ENCODE peak calls at places on chromosomes 6 and 20, in five cellular contexts. U is left lung, Y is lower lobe of right lung, B is kidney, S is epithelial cell of esophagus. Z is an unnamed sample.

GRCh38 chr6:37732688-37733087 is 35.0 kb upstream of the MDGA1 start:
- DNase-seq in U (no peak), Y (no peak), B (no peak), S (no peak), Z (no peak)

GRCh38 chr6:170140129-170140528 is 150.7 kb downstream of the DLL1 start:
- DNase-seq in U (no peak), Y (no peak), B (no peak), S (no peak), Z (no peak)

GRCh38 chr20:43960231-43960630 is 45.6 kb downstream of the TOX2 start:
- DNase-seq in U (no peak), Y (no peak), B (no peak), S (no peak), Z (no peak)

GRCh38 chr20:663315-664090 is 10.5 kb upstream of the SRXN1 start:
- DNase-seq in U (no peak), Y (no peak), B (peak; percentile 73), S (peak; percentile 57), Z (no peak)

GRCh38 chr20:19205999-19206398 is 6.4 kb upstream of the SLC24A3 start:
- DNase-seq in U (peak; percentile 96), Y (peak; percentile 86), B (peak; percentile 84), S (peak; percentile 64), Z (peak; percentile 45)

GRCh38 chr20:58131111-58131510 is 97.3 kb downstream of the ANKRD60 start:
- DNase-seq in U (no peak), Y (no peak), B (no peak), S (no peak), Z (no peak)

GRCh38 chr6:125759184-125759902 is 9.9 kb downstream of the HEY2 start:
- DNase-seq in U (peak; percentile 75), Y (no peak), B (peak; percentile 71), S (no peak), Z (no peak)

GRCh38 chr6:38077488-38078015 is 258.0 kb downstream of the ZFAND3 start:
- DNase-seq in U (no peak), Y (no peak), B (no peak), S (no peak), Z (no peak)

GRCh38 chr20:31869942-31870702 is at the start of the genes DUSP15 and TTLL9:
- DNase-seq in U (peak; percentile 84), Y (peak; percentile 61), B (peak; percentile 90), S (no peak), Z (no peak)

GRCh38 chr6:26554669-26555504 is 16.7 kb downstream of the HMGN4 start:
- DNase-seq in U (no peak), Y (no peak), B (no peak), S (peak; percentile 70), Z (peak; percentile 72)

GRCh38 chr6:22785036-22785435 is 215.7 kb downstream of the HDGFL1 start:
- DNase-seq in U (no peak), Y (no peak), B (no peak), S (no peak), Z (no peak)

GRCh38 chr6:139611327-139611958 is 237.0 kb upstream of the CITED2 start:
- DNase-seq in U (no peak), Y (no peak), B (no peak), S (no peak), Z (no peak)

GRCh38 chr20:24097506-24098245 is 109.1 kb upstream of the GGTLC1 start:
- DNase-seq in U (no peak), Y (no peak), B (no peak), S (no peak), Z (no peak)

GRCh38 chr20:57657537-57658446 is 37.6 kb upstream of the ZBP1 start:
- DNase-seq in U (peak; percentile 82), Y (peak; percentile 65), B (peak; percentile 61), S (peak; percentile 84), Z (no peak)

GRCh38 chr6:126539022-126539421 is 199.1 kb downstream of the CENPW start:
- DNase-seq in U (no peak), Y (no peak), B (no peak), S (peak; percentile 81), Z (peak; percentile 69)

GRCh38 chr20:46543959-46544358 is 6.5 kb downstream of the OCSTAMP start:
- DNase-seq in U (no peak), Y (no peak), B (no peak), S (no peak), Z (no peak)

GRCh38 chr20:63150911-63151531 is 64.9 kb downstream of the YTHDF1 start:
- DNase-seq in U (peak; percentile 67), Y (peak; percentile 35), B (peak; percentile 64), S (no peak), Z (no peak)

GRCh38 chr6:136334853-136335252 is 45.2 kb upstream of the BCLAF1 start:
- DNase-seq in U (no peak), Y (no peak), B (no peak), S (no peak), Z (no peak)

GRCh38 chr6:158230967-158231550 is 62.9 kb downstream of the GTF2H5 start:
- DNase-seq in U (no peak), Y (no peak), B (no peak), S (no peak), Z (no peak)

GRCh38 chr6:3808759-3809514 is 40.2 kb upstream of the FAM50B start:
- DNase-seq in U (no peak), Y (no peak), B (no peak), S (peak; percentile 79), Z (peak; percentile 94)

GRCh38 chr20:25136643-25137559 is 55.0 kb upstream of the VSX1 start:
- DNase-seq in U (peak; percentile 75), Y (peak; percentile 59), B (no peak), S (peak; percentile 52), Z (peak; percentile 97)

DNA sequence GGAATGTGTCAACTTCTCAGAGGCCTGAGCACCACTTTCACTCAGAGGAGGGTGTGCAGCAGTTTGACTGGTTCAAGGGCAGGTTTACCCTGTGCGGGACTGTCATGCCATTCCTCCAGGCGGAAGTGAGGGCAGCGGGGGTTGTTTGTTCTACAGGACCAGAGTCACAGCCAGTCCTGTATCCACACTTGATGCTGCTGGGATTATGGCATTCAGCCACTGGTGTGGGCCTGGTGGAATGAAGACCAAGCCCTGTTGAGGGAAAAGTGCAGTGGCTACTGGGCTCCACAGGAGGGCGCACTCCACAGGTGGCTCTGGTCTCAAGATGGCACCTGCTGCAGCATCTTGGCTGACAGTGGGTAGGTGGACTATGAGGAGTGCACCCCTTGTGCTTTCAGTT is 14.8 kb downstream of the SEMG2 start:
- DNase-seq in U (peak; percentile 70), Y (peak; percentile 78), B (no peak), S (no peak), Z (no peak)
- TF ChIP-seq CTCF in U (peak; percentile 34), Y (peak; percentile 49), B (no peak), S (peak; percentile 58), Z (peak; percentile 46)

DNA sequence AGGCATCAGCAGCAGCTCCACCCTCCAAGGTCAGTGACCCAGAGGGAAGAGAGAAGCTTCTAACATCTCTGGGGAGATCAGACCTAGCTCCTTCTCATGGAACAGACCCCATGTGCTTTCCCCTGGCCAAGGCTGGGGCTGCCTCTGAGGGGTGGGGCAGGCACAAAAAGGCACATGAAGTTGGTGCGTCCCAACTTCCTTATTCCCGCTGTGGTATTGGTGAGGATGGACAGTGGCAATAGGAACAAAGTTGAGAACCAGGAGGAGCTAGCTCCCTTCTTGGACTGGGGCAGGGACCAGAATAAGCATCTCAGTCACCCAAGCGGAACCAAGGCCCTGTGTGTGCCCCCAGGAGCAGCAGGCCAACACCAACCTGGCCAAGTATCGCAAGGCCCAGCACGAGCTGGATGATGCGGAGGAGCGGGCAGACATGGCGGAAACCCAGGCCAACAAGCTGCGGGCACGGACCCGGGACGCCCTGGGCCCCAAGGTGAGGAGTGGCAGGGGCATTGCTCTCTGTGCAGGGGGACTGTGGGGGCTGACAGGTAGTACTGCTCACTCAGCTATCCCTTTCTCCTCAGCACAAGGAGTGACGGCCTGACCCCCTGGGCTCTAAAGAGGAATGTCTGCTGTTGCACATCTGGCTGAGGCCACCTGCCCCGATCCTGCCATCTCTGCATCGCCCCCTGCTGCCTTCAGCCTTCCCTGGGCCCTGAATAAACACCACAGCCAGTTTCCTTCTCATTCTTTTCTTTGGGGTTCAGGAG is 46.1 kb downstream of the MYH7B start:
- DNase-seq in U (peak; percentile 66), Y (peak; percentile 25), B (peak; percentile 59), S (peak; percentile 21), Z (no peak)
- H3K4me3 ChIP-seq in U (no peak overlapping the region), Y (no peak overlapping the region), B (no peak overlapping the region), S (no peak overlapping the region), Z (no peak overlapping the region)

DNA sequence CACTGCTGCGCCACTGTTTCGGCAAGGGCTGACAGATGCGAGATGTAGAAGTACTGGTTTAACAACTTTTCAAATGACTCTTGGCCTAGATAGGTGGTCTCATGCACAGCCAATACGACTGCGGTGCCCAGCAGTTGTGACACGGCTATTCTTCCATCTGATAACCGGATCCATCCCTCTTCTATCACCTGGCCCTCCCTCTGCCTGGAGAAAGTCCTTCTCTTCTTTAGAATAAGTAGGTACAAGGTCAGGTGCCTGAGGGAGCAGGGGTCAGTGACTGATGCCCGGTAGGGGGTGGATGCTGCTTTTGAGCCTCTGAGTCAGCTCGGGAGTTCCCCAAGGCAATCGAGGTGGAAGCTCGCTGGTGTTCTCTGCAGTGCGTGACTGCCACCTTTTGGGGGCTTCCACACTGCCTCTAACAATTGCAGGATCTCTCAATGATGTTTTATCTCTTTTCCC is 166.8 kb upstream of the GRIK2 start:
- DNase-seq in U (peak; percentile 50), Y (no peak), B (peak; percentile 45), S (peak; percentile 73), Z (peak; percentile 9)
- TF ChIP-seq CTCF in U (no peak), Y (no peak), B (no peak), S (peak; percentile 25), Z (peak; percentile 4)

GRCh38 chr6:32580593-32580992 is 9.1 kb downstream of the HLA-DRB1 start:
- DNase-seq in U (no peak), Y (no peak), B (no peak), S (no peak), Z (no peak)
- H3K4me3 ChIP-seq in U (no peak overlapping the region), Y (no peak overlapping the region), B (no peak overlapping the region), S (no peak overlapping the region), Z (no peak overlapping the region)

GRCh38 chr6:106882601-106883518 is 91.7 kb downstream of the CD24 start:
- DNase-seq in U (no peak), Y (no peak), B (no peak), S (peak; percentile 80), Z (no peak)

GRCh38 chr6:106885659-106886058 is 88.9 kb downstream of the CD24 start:
- DNase-seq in U (no peak), Y (no peak), B (no peak), S (peak; percentile 86), Z (no peak)

GRCh38 chr6:106882133-106882532 is 92.4 kb downstream of the CD24 start:
- DNase-seq in U (no peak), Y (no peak), B (no peak), S (peak; percentile 48), Z (no peak)

GRCh38 chr6:106884576-106884975 is 90.0 kb downstream of the CD24 start:
- DNase-seq in U (no peak), Y (no peak), B (no peak), S (no peak), Z (no peak)

DNA sequence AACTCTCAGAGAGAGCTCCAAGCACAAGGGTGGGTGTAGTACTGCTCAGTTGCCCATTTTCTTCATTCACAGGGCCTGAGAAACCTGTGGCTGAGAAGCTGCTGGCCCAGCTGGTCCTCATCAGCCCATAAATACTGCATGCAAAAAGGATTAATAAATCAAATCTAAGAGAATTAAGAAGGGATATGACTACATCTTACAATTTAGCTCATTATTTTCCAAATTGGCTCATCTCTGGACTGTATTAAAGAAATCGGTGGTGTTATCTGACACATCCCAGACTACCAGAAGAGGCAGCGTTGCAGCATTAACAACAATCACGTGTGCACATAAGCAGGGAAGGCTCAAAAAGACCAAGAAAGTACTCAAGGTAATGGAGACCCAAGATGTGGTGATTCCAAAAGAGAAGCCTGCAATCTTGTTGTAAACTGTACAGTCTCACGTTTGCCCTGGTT is 90.7 kb downstream of the CD24 start:
- DNase-seq in U (no peak), Y (no peak), B (no peak), S (peak; percentile 41), Z (no peak)
- TF ChIP-seq CTCF in U (no peak), Y (no peak), B (no peak), S (peak; percentile 33), Z (no peak)